ENCODE peak calls at places on chromosomes 12 and 14, in ten cellular contexts. Y, P, G, D, K, C, R, W, S and I are unnamed samples.

GRCh38 chr14:26528415-26529182 is 69.2 kb downstream of the NOVA1 start:
- DNase-seq in Y (no peak), P (peak; percentile 20), G (peak; percentile 56), D (no peak), K (no peak), C (no peak), R (peak; percentile 75), W (peak; percentile 52), S (no peak), I (peak; percentile 80)

GRCh38 chr12:50283924-50284236 is 560 bp upstream of the LIMA1 start:
- DNase-seq in Y (peak; percentile 2), P (no peak), G (no peak), D (no peak), K (no peak), C (no peak), R (peak; percentile 43), W (no peak), S (no peak), I (peak; percentile 42)

GRCh38 chr12:124700810-124701594 is 133.6 kb upstream of the NCOR2 start:
- DNase-seq in Y (peak; percentile 35), P (peak; percentile 36), G (no peak), D (peak; percentile 30), K (peak; percentile 68), C (no peak), R (peak; percentile 73), W (no peak), S (no peak), I (no peak)

GRCh38 chr14:26276757-26277156 is 321.1 kb downstream of the NOVA1 start:
- DNase-seq in Y (peak; percentile 48), P (no peak), G (no peak), D (peak; percentile 7), K (no peak), C (no peak), R (no peak), W (no peak), S (no peak), I (peak; percentile 22)

GRCh38 chr14:76352639-76353281 is 23.2 kb upstream of the ESRRB start:
- DNase-seq in Y (peak; percentile 89), P (peak; percentile 42), G (peak; percentile 76), D (peak; percentile 30), K (peak; percentile 52), C (no peak), R (peak; percentile 40), W (peak; percentile 37), S (peak; percentile 57), I (peak; percentile 53)

GRCh38 chr12:27703720-27704452 is 6.7 kb upstream of the MRPS35 start:
- DNase-seq in Y (peak; percentile 78), P (peak; percentile 91), G (no peak), D (peak; percentile 98), K (peak; percentile 84), C (peak; percentile 59), R (peak; percentile 95), W (peak; percentile 59), S (peak; percentile 79), I (peak; percentile 86)

GRCh38 chr12:12387521-12387920 is 30.6 kb downstream of the BORCS5 start:
- DNase-seq in Y (no peak), P (no peak), G (no peak), D (peak; percentile 53), K (no peak), C (no peak), R (peak; percentile 48), W (no peak), S (no peak), I (peak; percentile 83)

GRCh38 chr14:81400852-81401251 is 728 bp upstream of the STON2 start:
- DNase-seq in Y (no peak), P (peak; percentile 91), G (peak; percentile 85), D (peak; percentile 99), K (peak; percentile 42), C (peak; percentile 78), R (peak; percentile 88), W (peak; percentile 21), S (no peak), I (peak; percentile 100)

GRCh38 chr12:43795716-43796282 is 10.3 kb downstream of the TWF1 start:
- DNase-seq in Y (no peak), P (no peak), G (no peak), D (peak; percentile 97), K (no peak), C (no peak), R (no peak), W (no peak), S (no peak), I (no peak)

GRCh38 chr12:32659908-32660440 is 19.1 kb upstream of the DNM1L start:
- DNase-seq in Y (no peak), P (no peak), G (no peak), D (no peak), K (no peak), C (no peak), R (no peak), W (no peak), S (no peak), I (no peak)

GRCh38 chr12:106492893-106493292 is 89.9 kb upstream of the RFX4 start:
- DNase-seq in Y (no peak), P (no peak), G (no peak), D (no peak), K (no peak), C (no peak), R (no peak), W (no peak), S (no peak), I (no peak)

GRCh38 chr14:67620217-67620789 is 583 bp downstream of the ARG2 start:
- DNase-seq in Y (peak; percentile 63), P (no peak), G (no peak), D (peak; percentile 36), K (peak; percentile 26), C (no peak), R (peak; percentile 7), W (no peak), S (peak; percentile 53), I (no peak)

GRCh38 chr12:123681605-123682004 is 10.7 kb downstream of the TCTN2 start:
- DNase-seq in Y (no peak), P (no peak), G (no peak), D (no peak), K (no peak), C (no peak), R (no peak), W (no peak), S (no peak), I (no peak)

DNA sequence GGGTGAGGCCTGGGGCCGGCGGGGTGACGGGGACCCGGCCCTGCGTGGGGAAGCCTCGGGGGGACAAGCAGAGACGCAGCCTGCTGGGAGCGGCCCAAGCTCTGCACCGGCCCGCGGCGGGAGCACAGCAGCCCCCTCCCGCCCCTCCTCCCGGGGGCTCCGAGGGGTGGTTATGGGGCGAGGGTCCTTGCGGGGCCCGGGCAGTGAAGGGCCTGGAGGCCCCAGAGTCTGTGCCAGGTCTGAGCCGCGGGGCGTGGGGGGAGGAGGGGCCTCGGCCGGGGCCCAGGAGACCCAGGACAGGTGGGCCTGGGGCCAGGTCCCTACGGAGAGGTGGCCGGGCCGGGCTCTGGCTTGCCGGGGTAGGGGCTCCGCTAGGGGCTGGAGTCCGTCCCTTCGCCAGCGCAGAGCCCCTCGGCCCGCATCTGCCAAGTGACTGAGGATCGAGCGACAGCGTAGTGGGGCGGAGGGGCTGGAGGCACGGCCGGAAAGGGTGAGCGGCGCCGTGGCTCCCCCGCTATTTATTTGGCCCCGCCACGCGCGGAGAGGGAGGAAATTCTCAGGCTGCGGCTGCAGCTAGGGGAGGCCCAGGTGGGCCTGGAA is 498 bp downstream of the TMEM121 start:
- DNase-seq in Y (no peak), P (no peak), G (peak; percentile 54), D (no peak), K (no peak), C (no peak), R (no peak), W (no peak), S (peak; percentile 50), I (no peak)
- H3K4me3 ChIP-seq in Y (peak overlapping the region; percentile 34), P (peak overlapping the region; percentile 47), G (peak overlapping the region; percentile 77), D (peak overlapping the region; percentile 75), K (peak overlapping the region; percentile 56), C (peak overlapping the region; percentile 32), R (peak overlapping the region; percentile 59), W (peak overlapping the region; percentile 71), S (peak overlapping the region; percentile 39), I (peak overlapping the region; percentile 39)

GRCh38 chr12:130222519-130223255 is 60.4 kb downstream of the FZD10 start:
- DNase-seq in Y (no peak), P (no peak), G (no peak), D (no peak), K (no peak), C (no peak), R (no peak), W (no peak), S (no peak), I (no peak)
- TF ChIP-seq CTCF in Y (no peak), P (no peak), G (no peak), D (no peak), K (no peak), C (no peak), R (no peak), W (no peak), S (no peak), I (no peak)

GRCh38 chr12:117359029-117359845 is 2.2 kb downstream of the NOS1 start:
- DNase-seq in Y (no peak), P (no peak), G (peak; percentile 42), D (no peak), K (no peak), C (no peak), R (no peak), W (no peak), S (no peak), I (no peak)

GRCh38 chr12:117360222-117360550 is 1.2 kb downstream of the NOS1 start:
- DNase-seq in Y (no peak), P (no peak), G (peak; percentile 34), D (no peak), K (no peak), C (no peak), R (no peak), W (no peak), S (no peak), I (no peak)

GRCh38 chr12:117352260-117352659 is 9.2 kb downstream of the NOS1 start:
- DNase-seq in Y (peak; percentile 70), P (no peak), G (no peak), D (no peak), K (no peak), C (no peak), R (no peak), W (no peak), S (no peak), I (no peak)

GRCh38 chr12:117352883-117353282 is 8.5 kb downstream of the NOS1 start:
- DNase-seq in Y (no peak), P (no peak), G (no peak), D (no peak), K (no peak), C (no peak), R (no peak), W (no peak), S (no peak), I (no peak)

DNA sequence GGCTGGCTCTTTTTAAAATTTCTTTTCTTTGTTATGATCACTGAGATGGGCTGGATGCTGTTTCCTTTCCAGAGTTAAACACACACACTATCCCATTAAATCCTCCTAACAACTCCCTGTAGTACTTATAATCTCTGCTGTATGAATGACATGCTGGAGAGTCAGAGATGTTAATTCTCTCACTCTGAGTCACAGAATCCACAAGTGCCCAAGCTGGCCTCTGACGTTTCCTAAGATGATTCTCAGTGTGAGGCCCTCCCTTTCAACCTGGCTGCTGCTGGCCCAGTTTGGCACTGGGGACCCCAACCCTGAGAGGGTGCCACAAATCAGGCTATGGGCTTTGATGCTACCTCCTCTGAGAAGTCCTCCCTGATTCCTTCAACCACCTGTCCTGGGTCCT is 5.4 kb downstream of the NOS1 start:
- DNase-seq in Y (no peak), P (no peak), G (no peak), D (peak; percentile 89), K (no peak), C (no peak), R (no peak), W (no peak), S (no peak), I (no peak)
- H3K4me3 ChIP-seq in Y (no peak overlapping the region), P (no peak overlapping the region), G (no peak overlapping the region), D (no peak overlapping the region), K (no peak overlapping the region), C (no peak overlapping the region), R (no peak overlapping the region), W (no peak overlapping the region), S (no peak overlapping the region), I (no peak overlapping the region)

GRCh38 chr12:62582065-62582366 is 115.4 kb downstream of the MON2 start:
- DNase-seq in Y (no peak), P (no peak), G (no peak), D (no peak), K (no peak), C (no peak), R (no peak), W (no peak), S (no peak), I (no peak)
- TF ChIP-seq CTCF in Y (no peak), P (no peak), G (no peak), D (peak; percentile 2), K (no peak), C (no peak), R (no peak), W (no peak), S (no peak), I (no peak)